ENCODE peak calls at places on chromosome 21, in seven cellular contexts. L, D, M, F, B, P and A are unnamed samples.

GRCh38 chr21:33395866-33396265 is 7.3 kb upstream of the IFNGR2 start:
- DNase-seq in L (peak), D (peak), M (no peak), F (no peak), B (no peak), P (peak), A (no peak)

GRCh38 chr21:42237577-42237976 is 18.6 kb downstream of the ABCG1 start:
- DNase-seq in L (no peak), D (no peak), M (no peak), F (no peak), B (no peak), P (no peak), A (no peak)

GRCh38 chr21:36861595-36861883 is 104.9 kb downstream of the HLCS start:
- DNase-seq in L (peak), D (no peak), M (no peak), F (no peak), B (no peak), P (peak), A (no peak)

GRCh38 chr21:16563795-16564194 is 834.0 kb downstream of the USP25 start:
- DNase-seq in L (no peak), D (no peak), M (peak), F (peak), B (peak), P (peak), A (peak)

GRCh38 chr21:42232176-42232825 is 13.4 kb downstream of the ABCG1 start:
- DNase-seq in L (no peak), D (no peak), M (no peak), F (no peak), B (no peak), P (no peak), A (no peak)

GRCh38 chr21:15058718-15059316 is 6.0 kb downstream of the NRIP1 start:
- DNase-seq in L (peak), D (peak), M (peak), F (no peak), B (no peak), P (peak), A (no peak)

GRCh38 chr21:43267391-43268085 is 98.7 kb downstream of the CRYAA start:
- DNase-seq in L (no peak), D (no peak), M (no peak), F (no peak), B (no peak), P (no peak), A (no peak)

GRCh38 chr21:40425981-40426380 is 421.0 kb downstream of the DSCAM start:
- DNase-seq in L (no peak), D (no peak), M (no peak), F (no peak), B (no peak), P (no peak), A (no peak)

GRCh38 chr21:14383596-14384210 is 757 bp upstream of the HSPA13 start:
- DNase-seq in L (peak), D (no peak), M (no peak), F (peak), B (no peak), P (peak), A (peak)

DNA sequence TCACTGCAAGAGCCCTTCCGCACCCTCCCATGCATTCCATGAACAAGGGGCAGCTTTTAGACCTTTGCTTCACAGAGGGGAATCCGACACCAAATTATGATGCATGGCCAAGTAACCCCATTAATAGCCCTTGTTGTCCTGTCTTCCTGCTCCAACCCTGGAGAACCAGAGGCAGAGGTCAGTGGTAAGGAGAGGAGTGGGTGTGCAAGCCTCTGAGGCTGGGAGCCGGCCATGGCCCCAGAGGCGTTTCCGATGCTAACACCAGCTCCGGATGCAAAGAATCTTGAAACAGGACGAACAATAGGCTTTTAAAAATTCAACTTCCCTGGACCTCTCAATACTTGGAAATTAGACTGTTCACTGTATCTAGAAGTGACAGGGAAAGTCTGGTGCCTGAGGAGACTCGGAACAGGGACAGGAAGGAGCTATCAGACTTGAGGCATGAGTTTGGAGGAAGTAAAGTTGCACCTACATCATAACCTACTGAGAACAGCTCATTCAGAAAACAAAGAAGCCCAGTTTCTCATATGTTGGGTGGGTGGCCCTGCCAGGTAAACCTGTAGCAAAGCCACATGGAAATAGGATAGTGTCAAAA is 101.2 kb upstream of the ERG start:
- DNase-seq in L (no peak), D (no peak), M (no peak), F (no peak), B (no peak), P (no peak), A (no peak)
- H3K18ac ChIP-seq in L (no peak), D (no peak), M (no peak), F (peak), B (no peak), P (no peak), A (no peak)

DNA sequence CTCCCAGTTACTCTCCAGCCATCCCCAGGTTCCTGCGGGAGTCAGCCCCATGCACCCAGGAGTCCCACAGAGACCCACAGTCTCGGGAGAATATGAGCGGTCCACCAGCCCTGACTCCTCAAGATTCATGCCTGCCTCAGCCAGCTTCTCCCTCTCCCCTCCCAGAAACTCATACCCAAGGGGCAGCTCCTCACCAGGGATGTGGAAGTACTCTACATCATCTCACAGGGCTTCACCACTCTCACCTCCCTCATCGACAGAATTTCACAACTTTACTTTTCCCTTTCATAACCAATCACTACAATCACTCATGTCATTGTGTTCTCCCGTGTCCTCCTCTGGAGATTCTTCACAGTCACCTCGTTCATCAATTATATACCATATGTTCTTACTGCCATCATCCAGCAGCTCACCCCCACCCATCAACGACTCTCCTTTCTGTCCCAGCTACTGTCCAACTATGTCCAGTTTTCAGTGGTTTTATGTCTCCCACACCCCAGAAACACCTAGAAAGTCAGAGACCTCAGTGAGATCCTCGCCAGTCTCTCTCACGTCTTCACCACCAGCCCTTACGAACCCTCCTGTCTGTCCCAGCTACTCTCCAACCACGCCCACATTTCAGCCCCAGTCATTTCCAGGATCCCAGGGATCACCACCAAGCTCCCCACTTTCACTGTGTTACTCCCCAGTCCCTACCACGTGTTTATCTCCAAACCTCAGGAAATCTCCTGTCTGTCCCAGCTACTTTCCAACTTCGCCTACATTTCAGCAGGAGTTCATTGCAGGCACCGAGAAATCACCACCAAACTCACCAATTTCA is 1530.1 kb upstream of the TPTE start:
- DNase-seq in L (no peak), D (no peak), M (no peak), F (no peak), B (peak), P (no peak), A (no peak)
- H2BK120ac ChIP-seq in L (no peak), D (no peak), M (no peak), F (no peak), B (no peak), P (no peak), A (no peak)

DNA sequence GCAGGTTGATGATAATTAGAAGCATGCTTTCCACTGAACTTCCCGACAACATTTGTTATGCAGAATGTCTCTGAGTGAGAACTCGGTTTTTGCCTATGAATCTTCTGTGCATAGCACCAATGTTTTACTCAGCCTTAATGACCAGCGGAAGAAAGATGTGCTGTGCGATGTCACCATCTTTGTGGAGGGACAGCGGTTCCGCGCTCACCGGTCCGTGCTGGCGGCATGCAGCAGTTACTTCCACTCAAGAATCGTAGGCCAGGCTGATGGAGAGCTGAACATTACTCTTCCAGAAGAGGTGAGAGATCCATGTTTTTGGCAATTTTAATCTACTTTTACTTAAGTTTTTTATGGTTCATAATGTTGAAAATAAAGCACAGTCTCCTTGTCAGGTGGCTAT is 22.5 kb downstream of the BACH1 start:
- DNase-seq in L (no peak), D (no peak), M (no peak), F (no peak), B (no peak), P (no peak), A (no peak)
- H3K18ac ChIP-seq in L (no peak), D (no peak), M (no peak), F (no peak), B (no peak), P (no peak), A (no peak)

GRCh38 chr21:27721675-27722074 is 754.8 kb upstream of the ADAMTS5 start:
- DNase-seq in L (no peak), D (no peak), M (no peak), F (no peak), B (no peak), P (no peak), A (no peak)

GRCh38 chr21:27722095-27722494 is 755.2 kb upstream of the ADAMTS5 start:
- DNase-seq in L (no peak), D (no peak), M (peak), F (no peak), B (no peak), P (peak), A (no peak)

GRCh38 chr21:27715131-27715530 is 748.2 kb upstream of the ADAMTS5 start:
- DNase-seq in L (no peak), D (no peak), M (no peak), F (no peak), B (no peak), P (no peak), A (no peak)

GRCh38 chr21:27713159-27714109 is 746.5 kb upstream of the ADAMTS5 start:
- DNase-seq in L (no peak), D (no peak), M (no peak), F (no peak), B (no peak), P (no peak), A (no peak)

DNA sequence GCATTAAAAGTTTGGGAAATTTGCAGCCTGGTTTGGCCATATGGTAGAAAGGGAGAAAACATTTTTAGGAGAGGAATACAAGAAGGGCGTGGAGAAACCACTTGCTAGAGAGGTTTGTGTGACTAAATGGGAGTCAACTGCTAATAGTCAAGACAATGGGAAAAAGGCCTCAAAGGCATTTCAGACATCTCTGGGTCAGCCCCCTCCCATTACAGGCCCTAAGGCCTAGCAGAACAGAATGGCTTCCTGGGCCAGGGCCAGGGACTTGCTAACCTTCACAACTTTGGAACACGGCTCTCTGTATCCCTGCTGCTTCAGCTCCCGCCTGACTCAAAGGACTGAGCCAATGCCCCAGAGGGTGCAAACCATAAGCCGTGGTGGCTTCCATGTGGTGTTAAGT is 752.3 kb upstream of the ADAMTS5 start:
- DNase-seq in L (no peak), D (no peak), M (peak), F (no peak), B (no peak), P (no peak), A (no peak)
- H2BK120ac ChIP-seq in L (no peak), D (no peak), M (no peak), F (no peak), B (no peak), P (no peak), A (no peak)

GRCh38 chr21:44317871-44318270 is 18.0 kb downstream of the PFKL start:
- DNase-seq in L (no peak), D (no peak), M (no peak), F (no peak), B (no peak), P (no peak), A (no peak)
- H3K18ac ChIP-seq in L (no peak), D (no peak), M (no peak), F (peak), B (no peak), P (no peak), A (no peak)